ENCODE peak calls at places on chromosomes 7 and 10, in seven cellular contexts. One of them, this sample, is unnamed.
A peak's percentile ranks its signal among the peaks of the same experiment; 100 is the strongest.

GRCh38 chr7:104981671-104982036 is 32.4 kb upstream of the KMT2E start:
- DNase-seq in Calu3: no peak
- DNase-seq in lower leg skin: no peak
- DNase-seq in tibial artery: no peak
- DNase-seq in neural crest cell: no peak
- DNase-seq in epithelial cell of proximal tubule: no peak
- DNase-seq in hepatocyte: no peak
- DNase-seq in this sample: no peak

GRCh38 chr7:123537026-123537642 is 2.7 kb upstream of the IQUB start:
- DNase-seq in Calu3: no peak
- DNase-seq in lower leg skin: no peak
- DNase-seq in tibial artery: no peak
- DNase-seq in neural crest cell: no peak
- DNase-seq in epithelial cell of proximal tubule: no peak
- DNase-seq in hepatocyte: peak; percentile 21
- DNase-seq in this sample: no peak

GRCh38 chr7:8015746-8016120 is 47.1 kb downstream of the GLCCI1 start:
- DNase-seq in Calu3: no peak
- DNase-seq in lower leg skin: no peak
- DNase-seq in tibial artery: no peak
- DNase-seq in neural crest cell: no peak
- DNase-seq in epithelial cell of proximal tubule: no peak
- DNase-seq in hepatocyte: no peak
- DNase-seq in this sample: no peak

GRCh38 chr10:52631648-52632047 is 140.9 kb downstream of the MBL2 start:
- DNase-seq in Calu3: no peak
- DNase-seq in lower leg skin: no peak
- DNase-seq in tibial artery: no peak
- DNase-seq in neural crest cell: no peak
- DNase-seq in epithelial cell of proximal tubule: no peak
- DNase-seq in hepatocyte: no peak
- DNase-seq in this sample: no peak

GRCh38 chr10:16809074-16809718 is 8.0 kb downstream of the RSU1 start:
- DNase-seq in Calu3: peak; percentile 55
- DNase-seq in lower leg skin: no peak
- DNase-seq in tibial artery: no peak
- DNase-seq in neural crest cell: peak; percentile 58
- DNase-seq in epithelial cell of proximal tubule: no peak
- DNase-seq in hepatocyte: peak; percentile 49
- DNase-seq in this sample: no peak

GRCh38 chr7:20064974-20065862 is 152.0 kb downstream of the MACC1 start:
- DNase-seq in Calu3: no peak
- DNase-seq in lower leg skin: no peak
- DNase-seq in tibial artery: no peak
- DNase-seq in neural crest cell: no peak
- DNase-seq in epithelial cell of proximal tubule: peak; percentile 55
- DNase-seq in hepatocyte: peak; percentile 18
- DNase-seq in this sample: no peak

GRCh38 chr10:31242902-31243301 is 76.1 kb upstream of the ZEB1 start:
- DNase-seq in Calu3: peak; percentile 28
- DNase-seq in lower leg skin: no peak
- DNase-seq in tibial artery: no peak
- DNase-seq in neural crest cell: no peak
- DNase-seq in epithelial cell of proximal tubule: peak; percentile 82
- DNase-seq in hepatocyte: peak; percentile 55
- DNase-seq in this sample: no peak

GRCh38 chr7:107920048-107920772 is 29.2 kb downstream of the DLD start:
- DNase-seq in Calu3: no peak
- DNase-seq in lower leg skin: no peak
- DNase-seq in tibial artery: no peak
- DNase-seq in neural crest cell: no peak
- DNase-seq in epithelial cell of proximal tubule: no peak
- DNase-seq in hepatocyte: no peak
- DNase-seq in this sample: no peak

GRCh38 chr7:139687980-139688632 is 89.7 kb downstream of the HIPK2 start:
- DNase-seq in Calu3: no peak
- DNase-seq in lower leg skin: no peak
- DNase-seq in tibial artery: no peak
- DNase-seq in neural crest cell: no peak
- DNase-seq in epithelial cell of proximal tubule: no peak
- DNase-seq in hepatocyte: no peak
- DNase-seq in this sample: no peak

GRCh38 chr10:90450797-90451196 is 407.0 kb downstream of the HTR7 start:
- DNase-seq in Calu3: no peak
- DNase-seq in lower leg skin: no peak
- DNase-seq in tibial artery: no peak
- DNase-seq in neural crest cell: no peak
- DNase-seq in epithelial cell of proximal tubule: no peak
- DNase-seq in hepatocyte: no peak
- DNase-seq in this sample: no peak

GRCh38 chr10:95268438-95268837 is 22.4 kb downstream of the PDLIM1 start:
- DNase-seq in Calu3: peak; percentile 18
- DNase-seq in lower leg skin: no peak
- DNase-seq in tibial artery: peak; percentile 45
- DNase-seq in neural crest cell: no peak
- DNase-seq in epithelial cell of proximal tubule: no peak
- DNase-seq in hepatocyte: peak; percentile 67
- DNase-seq in this sample: peak; percentile 66

GRCh38 chr7:157501576-157501975 is 164.8 kb downstream of the DNAJB6 start:
- DNase-seq in Calu3: no peak
- DNase-seq in lower leg skin: peak; percentile 59
- DNase-seq in tibial artery: no peak
- DNase-seq in neural crest cell: no peak
- DNase-seq in epithelial cell of proximal tubule: no peak
- DNase-seq in hepatocyte: no peak
- DNase-seq in this sample: no peak

GRCh38 chr7:10874666-10875065 is 99.0 kb upstream of the PHF14 start:
- DNase-seq in Calu3: no peak
- DNase-seq in lower leg skin: no peak
- DNase-seq in tibial artery: no peak
- DNase-seq in neural crest cell: no peak
- DNase-seq in epithelial cell of proximal tubule: no peak
- DNase-seq in hepatocyte: no peak
- DNase-seq in this sample: no peak

GRCh38 chr7:73831656-73832579 is 1.1 kb downstream of the CLDN4 start:
- DNase-seq in Calu3: peak; percentile 91
- DNase-seq in lower leg skin: no peak
- DNase-seq in tibial artery: no peak
- DNase-seq in neural crest cell: no peak
- DNase-seq in epithelial cell of proximal tubule: no peak
- DNase-seq in hepatocyte: peak; percentile 80
- DNase-seq in this sample: peak; percentile 81

GRCh38 chr7:28298870-28299484 is 113.3 kb upstream of the CREB5 start:
- DNase-seq in Calu3: peak; percentile 74
- DNase-seq in lower leg skin: no peak
- DNase-seq in tibial artery: no peak
- DNase-seq in neural crest cell: peak; percentile 22
- DNase-seq in epithelial cell of proximal tubule: peak; percentile 40
- DNase-seq in hepatocyte: peak; percentile 77
- DNase-seq in this sample: no peak

GRCh38 chr10:131689954-131690669 is 210.7 kb upstream of the PPP2R2D start:
- DNase-seq in Calu3: no peak
- DNase-seq in lower leg skin: no peak
- DNase-seq in tibial artery: no peak
- DNase-seq in neural crest cell: no peak
- DNase-seq in epithelial cell of proximal tubule: no peak
- DNase-seq in hepatocyte: no peak
- DNase-seq in this sample: no peak

GRCh38 chr7:7620644-7621210 is 19.8 kb upstream of the UMAD1 start:
- DNase-seq in Calu3: no peak
- DNase-seq in lower leg skin: no peak
- DNase-seq in tibial artery: no peak
- DNase-seq in neural crest cell: no peak
- DNase-seq in epithelial cell of proximal tubule: no peak
- DNase-seq in hepatocyte: no peak
- DNase-seq in this sample: no peak

GRCh38 chr7:94145602-94146001 is 141.4 kb upstream of the BET1 start:
- DNase-seq in Calu3: no peak
- DNase-seq in lower leg skin: no peak
- DNase-seq in tibial artery: no peak
- DNase-seq in neural crest cell: no peak
- DNase-seq in epithelial cell of proximal tubule: no peak
- DNase-seq in hepatocyte: no peak
- DNase-seq in this sample: no peak

GRCh38 chr7:25171071-25171470 is 46.0 kb upstream of the CYCS start:
- DNase-seq in Calu3: no peak
- DNase-seq in lower leg skin: no peak
- DNase-seq in tibial artery: no peak
- DNase-seq in neural crest cell: no peak
- DNase-seq in epithelial cell of proximal tubule: no peak
- DNase-seq in hepatocyte: no peak
- DNase-seq in this sample: no peak

GRCh38 chr10:91558473-91558872 is 74.4 kb downstream of the PPP1R3C start:
- DNase-seq in Calu3: no peak
- DNase-seq in lower leg skin: no peak
- DNase-seq in tibial artery: no peak
- DNase-seq in neural crest cell: no peak
- DNase-seq in epithelial cell of proximal tubule: no peak
- DNase-seq in hepatocyte: no peak
- DNase-seq in this sample: no peak
- TF ChIP-seq CTCF in Calu3: no peak
- TF ChIP-seq CTCF in lower leg skin: no peak
- TF ChIP-seq CTCF in tibial artery: no peak
- TF ChIP-seq CTCF in neural crest cell: no peak
- TF ChIP-seq CTCF in epithelial cell of proximal tubule: no peak
- TF ChIP-seq CTCF in hepatocyte: no peak
- TF ChIP-seq CTCF in this sample: no peak

GRCh38 chr10:122249991-122250750 is 20.9 kb upstream of the BTBD16 start:
- DNase-seq in Calu3: no peak
- DNase-seq in lower leg skin: peak; percentile 69
- DNase-seq in tibial artery: no peak
- DNase-seq in neural crest cell: no peak
- DNase-seq in epithelial cell of proximal tubule: no peak
- DNase-seq in hepatocyte: no peak
- DNase-seq in this sample: no peak

GRCh38 chr10:122253605-122254004 is 17.5 kb upstream of the BTBD16 start:
- DNase-seq in Calu3: no peak
- DNase-seq in lower leg skin: no peak
- DNase-seq in tibial artery: no peak
- DNase-seq in neural crest cell: no peak
- DNase-seq in epithelial cell of proximal tubule: no peak
- DNase-seq in hepatocyte: no peak
- DNase-seq in this sample: no peak

GRCh38 chr10:122252805-122253204 is 18.3 kb upstream of the BTBD16 start:
- DNase-seq in Calu3: no peak
- DNase-seq in lower leg skin: peak; percentile 60
- DNase-seq in tibial artery: no peak
- DNase-seq in neural crest cell: no peak
- DNase-seq in epithelial cell of proximal tubule: no peak
- DNase-seq in hepatocyte: no peak
- DNase-seq in this sample: no peak

GRCh38 chr10:122249303-122249850 is 21.7 kb upstream of the BTBD16 start:
- DNase-seq in Calu3: no peak
- DNase-seq in lower leg skin: peak; percentile 58
- DNase-seq in tibial artery: no peak
- DNase-seq in neural crest cell: no peak
- DNase-seq in epithelial cell of proximal tubule: no peak
- DNase-seq in hepatocyte: no peak
- DNase-seq in this sample: no peak

GRCh38 chr10:122251459-122252255 is 19.4 kb upstream of the BTBD16 start:
- DNase-seq in Calu3: no peak
- DNase-seq in lower leg skin: peak; percentile 45
- DNase-seq in tibial artery: no peak
- DNase-seq in neural crest cell: no peak
- DNase-seq in epithelial cell of proximal tubule: no peak
- DNase-seq in hepatocyte: no peak
- DNase-seq in this sample: no peak
- TF ChIP-seq CTCF in Calu3: no peak
- TF ChIP-seq CTCF in lower leg skin: no peak
- TF ChIP-seq CTCF in tibial artery: no peak
- TF ChIP-seq CTCF in neural crest cell: no peak
- TF ChIP-seq CTCF in epithelial cell of proximal tubule: no peak
- TF ChIP-seq CTCF in hepatocyte: no peak
- TF ChIP-seq CTCF in this sample: no peak

GRCh38 chr7:31763548-31763947 is 76.5 kb downstream of the PPP1R17 start:
- DNase-seq in Calu3: no peak
- DNase-seq in lower leg skin: no peak
- DNase-seq in tibial artery: no peak
- DNase-seq in neural crest cell: no peak
- DNase-seq in epithelial cell of proximal tubule: no peak
- DNase-seq in hepatocyte: no peak
- DNase-seq in this sample: no peak
- TF ChIP-seq CTCF in Calu3: peak; percentile 53
- TF ChIP-seq CTCF in lower leg skin: no peak
- TF ChIP-seq CTCF in tibial artery: no peak
- TF ChIP-seq CTCF in neural crest cell: peak; percentile 49
- TF ChIP-seq CTCF in epithelial cell of proximal tubule: peak; percentile 35
- TF ChIP-seq CTCF in hepatocyte: no peak
- TF ChIP-seq CTCF in this sample: peak; percentile 59

GRCh38 chr10:119026301-119027110 is 3.0 kb upstream of the NANOS1 start:
- DNase-seq in Calu3: no peak
- DNase-seq in lower leg skin: no peak
- DNase-seq in tibial artery: no peak
- DNase-seq in neural crest cell: no peak
- DNase-seq in epithelial cell of proximal tubule: no peak
- DNase-seq in hepatocyte: no peak
- DNase-seq in this sample: peak; percentile 62

GRCh38 chr10:119031496-119032059 is 2.1 kb downstream of the NANOS1 start:
- DNase-seq in Calu3: no peak
- DNase-seq in lower leg skin: no peak
- DNase-seq in tibial artery: no peak
- DNase-seq in neural crest cell: no peak
- DNase-seq in epithelial cell of proximal tubule: no peak
- DNase-seq in hepatocyte: no peak
- DNase-seq in this sample: no peak

GRCh38 chr10:119029613-119030420 is at the start of gene NANOS1:
- DNase-seq in Calu3: peak; percentile 36
- DNase-seq in lower leg skin: no peak
- DNase-seq in tibial artery: no peak
- DNase-seq in neural crest cell: peak; percentile 37
- DNase-seq in epithelial cell of proximal tubule: no peak
- DNase-seq in hepatocyte: peak; percentile 63
- DNase-seq in this sample: peak; percentile 75

GRCh38 chr10:119030421-119031250 is 1.1 kb downstream of the NANOS1 start:
- DNase-seq in Calu3: peak; percentile 46
- DNase-seq in lower leg skin: no peak
- DNase-seq in tibial artery: no peak
- DNase-seq in neural crest cell: peak; percentile 51
- DNase-seq in epithelial cell of proximal tubule: no peak
- DNase-seq in hepatocyte: no peak
- DNase-seq in this sample: peak; percentile 77

DNA sequence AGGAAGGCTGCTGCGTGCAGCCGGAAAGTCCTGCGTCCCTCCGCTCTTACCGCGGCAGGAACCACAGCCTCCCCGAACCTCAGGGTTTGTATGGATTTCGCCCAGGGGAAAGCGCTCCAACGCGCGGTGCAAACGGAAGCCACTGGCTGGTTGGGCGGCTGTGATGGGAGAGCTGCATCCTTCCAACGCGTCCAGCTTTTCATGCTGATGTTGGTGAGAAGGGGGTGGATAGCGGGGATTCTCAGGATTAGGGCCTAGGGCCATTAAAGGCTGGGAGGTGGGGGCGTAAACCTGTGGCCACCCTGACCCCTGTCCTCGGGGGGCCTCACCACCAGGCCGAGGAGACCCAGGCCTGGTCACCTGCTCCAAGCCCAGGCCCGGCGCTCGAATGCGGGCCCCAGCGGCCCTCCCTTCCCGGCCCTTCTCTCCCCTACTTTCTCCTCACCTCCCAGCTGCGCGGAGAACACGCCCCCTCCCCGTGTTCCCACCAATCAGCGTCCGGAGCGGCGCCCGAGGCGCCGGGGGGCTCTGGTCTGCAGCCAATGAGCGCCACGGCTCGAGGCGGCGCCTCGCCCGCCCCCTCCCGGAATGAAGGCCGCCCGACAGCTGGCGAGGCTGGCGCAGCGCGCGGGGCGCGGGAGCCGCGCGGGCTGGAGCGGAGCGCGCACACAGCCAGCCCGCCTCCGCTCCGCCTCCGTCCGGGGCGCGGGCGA is 458 bp upstream of the NANOS1 start:
- DNase-seq in Calu3: peak; percentile 89
- DNase-seq in lower leg skin: peak; percentile 96
- DNase-seq in tibial artery: peak; percentile 79
- DNase-seq in neural crest cell: peak; percentile 79
- DNase-seq in epithelial cell of proximal tubule: no peak
- DNase-seq in hepatocyte: peak; percentile 93
- DNase-seq in this sample: peak; percentile 94
- TF ChIP-seq CTCF in Calu3: no peak
- TF ChIP-seq CTCF in lower leg skin: no peak
- TF ChIP-seq CTCF in tibial artery: peak; percentile 16
- TF ChIP-seq CTCF in neural crest cell: no peak
- TF ChIP-seq CTCF in epithelial cell of proximal tubule: no peak
- TF ChIP-seq CTCF in hepatocyte: peak; percentile 9
- TF ChIP-seq CTCF in this sample: no peak